ENCODE peak calls at places on chromosome 15, in four cellular contexts. Z is HCT116, B is Peyer's patch, W is ovary. S is an unnamed sample.

GRCh38 chr15:39621210-39621609 is 40.3 kb downstream of the THBS1 start:
- DNase-seq in B (no peak), W (no peak), Z (no peak), S (no peak)

GRCh38 chr15:35246376-35246965 is 161.4 kb upstream of the NANOGP8 start:
- DNase-seq in W (no peak), B (no peak), Z (no peak), S (no peak)

GRCh38 chr15:26870346-26870745 is 3.5 kb downstream of the GABRA5 start:
- DNase-seq in Z (no peak), W (no peak), B (no peak), S (no peak)

GRCh38 chr15:51866751-51867150 is 37.3 kb downstream of the TMOD3 start:
- DNase-seq in B (no peak), W (no peak), Z (no peak), S (no peak)

GRCh38 chr15:55741592-55742497 is 1.1 kb downstream of the PRTG start:
- DNase-seq in W (peak), Z (no peak), B (no peak), S (no peak)

GRCh38 chr15:45871121-45871855 is 236.5 kb downstream of the SQOR start:
- DNase-seq in W (no peak), Z (no peak), B (no peak), S (peak)

GRCh38 chr15:50627351-50628055 is 59.1 kb downstream of the TRPM7 start:
- DNase-seq in W (no peak), Z (no peak), B (no peak), S (no peak)

GRCh38 chr15:57861805-57862586 is 155.5 kb downstream of the POLR2M start:
- DNase-seq in W (no peak), B (no peak), Z (no peak), S (no peak)

GRCh38 chr15:25985179-25985578 is 122.1 kb upstream of the ATP10A start:
- DNase-seq in W (no peak), B (no peak), Z (no peak), S (no peak)

GRCh38 chr15:25180606-25181289 is 226.0 kb downstream of the SNRPN start:
- DNase-seq in W (peak), B (peak), Z (no peak), S (peak)

GRCh38 chr15:97672586-97672985 is 287.9 kb upstream of the ARRDC4 start:
- DNase-seq in W (no peak), Z (no peak), B (no peak), S (no peak)

GRCh38 chr15:25727116-25727515 is 136.0 kb downstream of the ATP10A start:
- DNase-seq in Z (no peak), B (no peak), W (no peak), S (no peak)

GRCh38 chr15:101103589-101103988 is 148.3 kb downstream of the CHSY1 start:
- DNase-seq in Z (no peak), B (no peak), W (no peak), S (no peak)

GRCh38 chr15:71680079-71680461 is 130.3 kb upstream of the NR2E3 start:
- DNase-seq in B (no peak), Z (no peak), W (no peak), S (no peak)

GRCh38 chr15:70826634-70827033 is 27.3 kb downstream of the LARP6 start:
- DNase-seq in Z (peak), B (no peak), W (peak), S (peak)

GRCh38 chr15:45136378-45136764 is 6.6 kb downstream of the DUOX1 start:
- DNase-seq in W (no peak), Z (no peak), B (no peak), S (no peak)

GRCh38 chr15:57152666-57153065 is 223.6 kb upstream of the CGNL1 start:
- DNase-seq in W (no peak), B (no peak), Z (no peak), S (no peak)

GRCh38 chr15:38853608-38854007 is 289.0 kb upstream of the RASGRP1 start:
- DNase-seq in B (no peak), Z (peak), W (no peak), S (no peak)

GRCh38 chr15:60128000-60128376 is 123.9 kb downstream of the FOXB1 start:
- DNase-seq in W (no peak), Z (no peak), B (no peak), S (no peak)

GRCh38 chr15:62741106-62741505 is 301.4 kb upstream of the TPM1 start:
- DNase-seq in Z (no peak), B (no peak), W (no peak), S (no peak)

GRCh38 chr15:26634319-26634718 is 138.5 kb downstream of the GABRB3 start:
- DNase-seq in Z (no peak), B (no peak), W (no peak), S (no peak)

GRCh38 chr15:36798366-36798765 is 218.9 kb downstream of the CDIN1 start:
- DNase-seq in Z (no peak), B (no peak), W (no peak), S (no peak)

GRCh38 chr15:97446138-97446537 is 514.4 kb upstream of the ARRDC4 start:
- DNase-seq in W (no peak), B (no peak), Z (no peak), S (no peak)

GRCh38 chr15:27804569-27805260 is 294.4 kb downstream of the OCA2 start:
- DNase-seq in B (no peak), W (no peak), Z (no peak), S (no peak)

GRCh38 chr15:25688166-25688565 is 175.0 kb downstream of the ATP10A start:
- DNase-seq in W (no peak), B (peak), Z (no peak), S (no peak)

GRCh38 chr15:72554471-72555425 is 80.6 kb downstream of the ARIH1 start:
- DNase-seq in W (no peak), B (no peak), Z (no peak), S (no peak)

GRCh38 chr15:22952826-22953579 is 27.2 kb downstream of the CYFIP1 start:
- DNase-seq in B (no peak), Z (no peak), W (no peak), S (no peak)

GRCh38 chr15:97652700-97653167 is 307.8 kb upstream of the ARRDC4 start:
- DNase-seq in W (no peak), Z (no peak), B (peak), S (peak)

GRCh38 chr15:80898040-80898439 is 91.6 kb downstream of the MESD start:
- DNase-seq in W (no peak), Z (no peak), B (no peak), S (no peak)

GRCh38 chr15:70474682-70475438 is 288.5 kb downstream of the UACA start:
- DNase-seq in W (no peak), B (peak), Z (peak), S (no peak)

GRCh38 chr15:98286831-98287230 is 326.3 kb downstream of the ARRDC4 start:
- DNase-seq in Z (no peak), W (no peak), B (no peak), S (no peak)

GRCh38 chr15:27854601-27855000 is 244.5 kb downstream of the OCA2 start:
- DNase-seq in B (no peak), W (no peak), Z (no peak), S (no peak)

GRCh38 chr15:35182841-35183479 is 97.9 kb upstream of the NANOGP8 start:
- DNase-seq in W (no peak), Z (no peak), B (no peak), S (no peak)

GRCh38 chr15:82894971-82895520 is 57.5 kb downstream of the HOMER2 start:
- DNase-seq in B (no peak), Z (no peak), W (no peak), S (no peak)

GRCh38 chr15:35557544-35557943 is 11.6 kb upstream of the DPH6 start:
- DNase-seq in Z (peak), W (no peak), B (no peak), S (no peak)

GRCh38 chr15:23424111-23424904 is 22.7 kb downstream of the GOLGA6L2 start:
- DNase-seq in W (no peak), B (no peak), Z (no peak), S (no peak)

GRCh38 chr15:101813803-101814534 is 2.0 kb downstream of the OR4F15 start:
- DNase-seq in W (no peak), Z (no peak), B (no peak), S (no peak)

GRCh38 chr15:64895285-64896065 is 16.2 kb upstream of the ANKDD1A start:
- DNase-seq in Z (no peak), W (no peak), B (no peak), S (peak)
- TF ChIP-seq POLR2A in Z (no peak), W (no peak), B (no peak), S (no peak)

GRCh38 chr15:74396445-74397238 is 29.2 kb upstream of the CYP11A1 start:
- DNase-seq in Z (peak), W (no peak), B (no peak), S (peak)
- TF ChIP-seq POLR2A in Z (no peak), W (no peak), B (no peak), S (no peak)

DNA sequence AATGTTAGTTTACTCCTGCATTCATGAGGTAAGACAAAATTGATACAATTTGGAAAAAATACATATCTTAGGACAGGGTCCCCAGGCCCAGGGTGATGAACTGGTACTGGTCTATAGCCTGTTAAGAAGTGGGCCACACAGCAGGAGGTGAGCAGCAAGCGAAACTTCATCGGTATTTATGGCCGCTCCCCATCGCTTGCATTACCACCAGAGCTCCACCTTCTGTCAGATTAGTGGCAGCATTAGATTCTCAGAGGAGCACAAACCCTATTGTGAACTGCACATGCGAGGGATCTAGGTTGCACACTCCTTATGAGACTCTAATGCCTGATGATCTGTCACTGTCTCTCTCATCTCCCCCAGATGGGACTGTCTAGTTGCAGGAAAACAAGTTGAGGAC is 880.6 kb downstream of the MCTP2 start:
- DNase-seq in B (no peak), W (no peak), Z (no peak), S (no peak)
- TF ChIP-seq POLR2A in B (no peak), W (no peak), Z (no peak), S (no peak)

DNA sequence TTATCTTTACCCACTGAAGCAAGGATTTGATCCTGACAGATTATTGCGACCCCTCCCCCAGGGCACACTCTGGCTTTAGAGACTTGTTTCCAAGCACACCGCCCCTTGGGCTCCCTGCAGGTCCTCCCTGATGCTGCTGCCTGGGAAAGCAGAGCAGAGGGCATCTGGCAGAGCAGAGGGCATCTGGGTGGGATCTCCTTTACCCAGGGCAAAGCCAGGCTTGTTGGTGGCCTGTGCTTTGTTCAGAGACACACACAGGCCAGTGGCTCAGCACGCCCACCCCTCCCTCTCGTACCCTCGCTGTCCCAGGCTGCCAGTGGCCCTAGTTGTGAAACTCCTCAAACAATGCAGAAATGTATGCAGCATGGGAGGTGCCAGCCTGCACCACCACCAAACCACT is 4.8 kb downstream of the KLF13 start:
- DNase-seq in B (peak), W (no peak), Z (no peak), S (no peak)
- TF ChIP-seq POLR2A in B (no peak), W (no peak), Z (no peak), S (no peak)

DNA sequence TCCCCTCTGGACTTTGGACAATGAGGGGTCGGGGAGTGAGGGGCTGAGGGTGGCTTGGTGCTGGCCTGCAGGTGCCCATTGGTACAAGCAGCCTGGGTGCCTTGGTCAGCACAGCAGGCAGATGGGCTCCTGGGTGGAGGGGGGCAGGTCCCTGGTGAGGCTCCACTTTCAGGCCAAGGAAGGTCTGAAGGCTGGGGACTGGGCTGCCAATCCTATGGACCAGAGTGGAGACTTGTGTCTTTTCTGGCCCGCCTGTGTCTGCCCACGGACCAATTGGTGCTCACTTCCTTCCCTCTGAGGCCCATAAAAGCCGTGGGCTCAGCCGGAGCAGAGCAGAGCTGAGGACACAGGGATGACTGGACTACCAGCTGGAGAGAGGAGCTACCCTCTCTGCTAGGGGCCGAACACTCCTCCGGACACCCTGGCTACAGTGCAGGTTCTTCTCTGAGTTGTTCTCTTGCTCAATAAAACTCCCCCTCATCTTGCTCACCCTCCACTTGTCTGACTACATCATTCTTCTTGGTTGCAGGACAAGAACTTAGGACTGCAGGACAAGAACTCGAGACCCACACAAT is 31.9 kb upstream of the IREB2 start:
- DNase-seq in W (no peak), B (no peak), Z (no peak), S (no peak)
- TF ChIP-seq POLR2A in W (no peak), B (no peak), Z (no peak), S (no peak)

GRCh38 chr15:78149805-78150751 is 916 bp downstream of the IDH3A start:
- DNase-seq in Z (no peak), B (no peak), W (no peak), S (no peak)

GRCh38 chr15:78148392-78149067 is 632 bp upstream of the IDH3A start:
- DNase-seq in Z (no peak), W (no peak), B (no peak), S (no peak)

GRCh38 chr15:78147566-78147965 is 1.6 kb upstream of the IDH3A start:
- DNase-seq in B (no peak), W (no peak), Z (no peak), S (no peak)

GRCh38 chr15:78146437-78147154 is 2.6 kb upstream of the IDH3A start:
- DNase-seq in Z (no peak), W (no peak), B (no peak), S (no peak)

GRCh38 chr15:78149068-78149804 is at the start of gene IDH3A:
- DNase-seq in B (peak), W (peak), Z (peak), S (peak)
- TF ChIP-seq POLR2A in B (peak), W (peak), Z (peak), S (peak)